ENCODE peak calls at places on chromosomes 2 and 18, in ten cellular contexts. F is NCI-H345; H is HFF-Myc; K is RWPE1; R is heart left ventricle; W is H7; X is mesenteric fat pad; Y is T-helper 2 cell; V is activated CD8-positive, alpha-beta memory T cell treated with anti-CD3 and anti-CD28 coated beads, Interleukin-2, amount 10 ng/mL, durations not matched to agents 7 days and 5 days; E is amniotic stem cell. S is an unnamed sample.

GRCh38 chr2:224586127-224586702 is 1.1 kb upstream of the CUL3 start:
- DNase-seq in F (no peak), K (no peak), E (no peak), H (no peak), Y (no peak), R (no peak), X (no peak), V (no peak), W (no peak), S (no peak)

GRCh38 chr2:139992078-139992477 is 1211.9 kb upstream of the NXPH2 start:
- DNase-seq in E (no peak), H (no peak), W (peak), Y (no peak), X (no peak), K (no peak), F (no peak), R (no peak), V (no peak), S (no peak)

GRCh38 chr2:171923206-171923605 is 945 bp downstream of the HAT1 start:
- DNase-seq in V (no peak), K (no peak), X (no peak), E (no peak), F (no peak), H (no peak), W (no peak), Y (no peak), R (no peak), S (peak)

GRCh38 chr18:24702001-24702400 is 241.6 kb downstream of the HRH4 start:
- DNase-seq in R (no peak), V (no peak), H (no peak), E (no peak), F (no peak), K (no peak), W (no peak), Y (no peak), X (no peak), S (no peak)

GRCh38 chr2:23587330-23587729 is 202.4 kb downstream of the KLHL29 start:
- DNase-seq in E (no peak), K (no peak), F (no peak), V (no peak), H (no peak), X (no peak), Y (no peak), R (no peak), W (peak), S (no peak)

GRCh38 chr2:14661163-14661562 is 28.6 kb downstream of the LRATD1 start:
- DNase-seq in H (no peak), F (no peak), V (no peak), E (no peak), W (peak), K (no peak), R (no peak), X (no peak), Y (no peak), S (no peak)

GRCh38 chr18:45951021-45951714 is 16.0 kb downstream of the EPG5 start:
- DNase-seq in X (no peak), Y (no peak), H (no peak), V (no peak), F (no peak), W (no peak), K (no peak), R (no peak), E (peak), S (peak)

GRCh38 chr2:9145752-9146430 is 60.7 kb upstream of the ASAP2 start:
- DNase-seq in E (no peak), X (no peak), Y (no peak), V (no peak), F (no peak), K (no peak), R (no peak), H (no peak), W (peak), S (no peak)

GRCh38 chr2:240203031-240203841 is 62.8 kb upstream of the OTOS start:
- DNase-seq in W (peak), R (no peak), K (no peak), X (peak), Y (no peak), F (no peak), V (no peak), E (no peak), H (no peak), S (no peak)